ENCODE peak calls at places on chromosomes 6 and 20, in eight cellular contexts. B, C, W, H, V, T, Q and E are unnamed samples.

GRCh38 chr6:18488526-18489270 is 101.5 kb downstream of the RNF144B start:
- DNase-seq in B (no peak), C (no peak), W (peak; percentile 57), H (no peak), V (no peak), T (no peak), Q (no peak), E (no peak)

GRCh38 chr20:5065489-5066383 is 54.0 kb downstream of the PCNA start:
- DNase-seq in B (peak; percentile 66), C (no peak), W (peak; percentile 97), H (peak; percentile 66), V (peak; percentile 63), T (peak; percentile 70), Q (peak; percentile 75), E (peak; percentile 58)

GRCh38 chr6:136783495-136784270 is 8.6 kb downstream of the MAP3K5 start:
- DNase-seq in B (peak; percentile 42), C (peak; percentile 70), W (no peak), H (no peak), V (no peak), T (no peak), Q (no peak), E (peak; percentile 54)

GRCh38 chr20:44247676-44248419 is 740 bp downstream of the GDAP1L1 start:
- DNase-seq in B (peak; percentile 41), C (no peak), W (peak; percentile 15), H (no peak), V (peak; percentile 76), T (no peak), Q (peak; percentile 12), E (peak; percentile 68)

GRCh38 chr6:127554435-127555006 is 22.5 kb upstream of the C6orf58 start:
- DNase-seq in B (no peak), C (no peak), W (peak; percentile 27), H (no peak), V (no peak), T (peak; percentile 48), Q (peak; percentile 27), E (peak; percentile 1)

GRCh38 chr6:87115402-87116135 is 20.7 kb upstream of the CGA start:
- DNase-seq in B (no peak), C (no peak), W (no peak), H (no peak), V (no peak), T (no peak), Q (no peak), E (no peak)

GRCh38 chr6:74976026-74976425 is 229.8 kb downstream of the COL12A1 start:
- DNase-seq in B (no peak), C (no peak), W (no peak), H (no peak), V (no peak), T (no peak), Q (no peak), E (no peak)

GRCh38 chr20:38178065-38178471 is 13.0 kb upstream of the TGM2 start:
- DNase-seq in B (no peak), C (no peak), W (peak; percentile 38), H (no peak), V (no peak), T (no peak), Q (no peak), E (no peak)

GRCh38 chr20:46945465-46945864 is 50.8 kb downstream of the EYA2 start:
- DNase-seq in B (no peak), C (no peak), W (peak; percentile 30), H (no peak), V (no peak), T (no peak), Q (no peak), E (no peak)

GRCh38 chr6:147078106-147078505 is 126.1 kb upstream of the STXBP5 start:
- DNase-seq in B (no peak), C (no peak), W (no peak), H (no peak), V (no peak), T (peak; percentile 55), Q (no peak), E (no peak)

GRCh38 chr20:52748235-52748950 is 223.8 kb upstream of the TSHZ2 start:
- DNase-seq in B (no peak), C (no peak), W (no peak), H (no peak), V (no peak), T (no peak), Q (no peak), E (no peak)

GRCh38 chr20:3382836-3383235 is 24.6 kb downstream of the DNAAF9 start:
- DNase-seq in B (no peak), C (no peak), W (no peak), H (no peak), V (no peak), T (no peak), Q (no peak), E (no peak)

GRCh38 chr6:149335924-149336323 is 18.4 kb downstream of the TAB2 start:
- DNase-seq in B (no peak), C (no peak), W (peak; percentile 69), H (no peak), V (no peak), T (no peak), Q (peak; percentile 67), E (peak; percentile 13)

GRCh38 chr6:33123732-33124524 is 48.1 kb downstream of the HLA-DPB1 start:
- DNase-seq in B (no peak), C (no peak), W (peak; percentile 30), H (no peak), V (no peak), T (no peak), Q (no peak), E (peak; percentile 72)

GRCh38 chr6:32432050-32432450 is 7.6 kb upstream of the HLA-DRA start:
- DNase-seq in B (no peak), C (no peak), W (peak; percentile 30), H (no peak), V (no peak), T (no peak), Q (peak; percentile 51), E (peak; percentile 15)

GRCh38 chr20:57398231-57398821 is 7.1 kb downstream of the RBM38 start:
- DNase-seq in B (peak; percentile 57), C (peak; percentile 96), W (no peak), H (peak; percentile 69), V (peak; percentile 90), T (peak; percentile 80), Q (no peak), E (no peak)

GRCh38 chr20:40279390-40279789 is 409.6 kb downstream of the MAFB start:
- DNase-seq in B (peak; percentile 39), C (no peak), W (peak; percentile 45), H (no peak), V (no peak), T (no peak), Q (peak; percentile 59), E (no peak)

GRCh38 chr6:26136321-26136720 is 49.1 kb downstream of the HFE start:
- DNase-seq in B (no peak), C (no peak), W (no peak), H (no peak), V (no peak), T (no peak), Q (no peak), E (no peak)

GRCh38 chr6:158047120-158047518 is 65.5 kb downstream of the SYNJ2 start:
- DNase-seq in B (peak; percentile 68), C (no peak), W (peak; percentile 59), H (no peak), V (no peak), T (no peak), Q (no peak), E (no peak)

GRCh38 chr6:63731946-63732735 is 96.5 kb downstream of the PHF3 start:
- DNase-seq in B (no peak), C (no peak), W (peak; percentile 47), H (no peak), V (no peak), T (no peak), Q (peak; percentile 38), E (no peak)

GRCh38 chr6:16704706-16705402 is 56.4 kb downstream of the ATXN1 start:
- DNase-seq in B (no peak), C (no peak), W (peak; percentile 79), H (no peak), V (no peak), T (no peak), Q (peak; percentile 66), E (no peak)

GRCh38 chr6:19714415-19715165 is 122.6 kb upstream of the ID4 start:
- DNase-seq in B (no peak), C (no peak), W (no peak), H (no peak), V (no peak), T (no peak), Q (no peak), E (no peak)
- TF ChIP-seq POLR2A in B (no peak), C (no peak), W (no peak), H (no peak), V (no peak), T (no peak), Q (no peak), E (no peak)

GRCh38 chr6:108260809-108261569 is at the start of gene SNX3:
- DNase-seq in B (peak; percentile 98), C (peak; percentile 93), W (peak; percentile 96), H (peak; percentile 99), V (peak; percentile 95), T (peak; percentile 96), Q (peak; percentile 98), E (peak; percentile 98)
- TF ChIP-seq POLR2A in B (peak; percentile 80), C (peak; percentile 55), W (peak; percentile 58), H (peak; percentile 77), V (peak; percentile 75), T (no peak), Q (peak; percentile 63), E (peak; percentile 94)

GRCh38 chr6:159533568-159533967 is 159.5 kb downstream of the SOD2 start:
- DNase-seq in B (no peak), C (no peak), W (peak; percentile 3), H (no peak), V (no peak), T (no peak), Q (no peak), E (no peak)

GRCh38 chr6:159535629-159536028 is 157.4 kb downstream of the SOD2 start:
- DNase-seq in B (no peak), C (no peak), W (no peak), H (no peak), V (no peak), T (no peak), Q (no peak), E (no peak)

GRCh38 chr6:159529820-159530405 is 163.1 kb downstream of the SOD2 start:
- DNase-seq in B (no peak), C (no peak), W (no peak), H (no peak), V (no peak), T (no peak), Q (no peak), E (no peak)

GRCh38 chr6:159532155-159532554 is 160.9 kb downstream of the SOD2 start:
- DNase-seq in B (no peak), C (no peak), W (no peak), H (no peak), V (no peak), T (no peak), Q (no peak), E (no peak)

DNA sequence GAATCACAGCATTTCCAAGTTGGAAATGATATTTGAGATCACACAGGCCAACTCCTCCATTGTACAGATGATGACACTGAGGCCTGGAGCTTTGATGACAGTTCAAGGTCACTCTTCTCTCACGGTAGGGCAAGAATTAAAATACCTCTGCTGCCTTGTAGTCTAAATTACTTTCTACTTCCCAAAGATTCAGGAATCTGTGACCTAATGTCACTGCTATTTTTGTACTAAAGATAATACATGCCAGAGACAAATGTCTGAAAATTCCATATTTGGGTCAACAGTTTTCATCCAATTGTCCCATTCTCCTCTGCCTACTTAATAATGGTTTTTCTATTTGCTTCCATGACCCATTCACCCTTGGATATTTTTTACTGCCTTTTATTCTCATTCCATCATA is 160.0 kb downstream of the SOD2 start:
- DNase-seq in B (no peak), C (no peak), W (no peak), H (no peak), V (no peak), T (no peak), Q (no peak), E (no peak)
- TF ChIP-seq POLR2A in B (no peak), C (no peak), W (no peak), H (no peak), V (no peak), T (no peak), Q (no peak), E (no peak)

GRCh38 chr6:131948692-131949614 is 2.2 kb downstream of the CCN2 start:
- DNase-seq in B (peak; percentile 45), C (no peak), W (peak; percentile 92), H (no peak), V (peak; percentile 44), T (no peak), Q (peak; percentile 80), E (no peak)
- TF ChIP-seq POLR2A in B (no peak), C (no peak), W (peak; percentile 76), H (no peak), V (no peak), T (no peak), Q (peak; percentile 92), E (no peak)